ENCODE peak calls at places on chromosomes 7 and 10, in ten cellular contexts. S, J, C, M, Y, X, Z, R, Q and N are unnamed samples.

GRCh38 chr7:55534262-55534915 is 37.9 kb downstream of the VOPP1 start:
- DNase-seq in S (peak), J (no peak), C (no peak), M (peak), Y (no peak), X (peak), Z (no peak), R (no peak), Q (peak), N (no peak)

GRCh38 chr7:46559194-46559576 is 638.1 kb upstream of the IGFBP3 start:
- DNase-seq in S (no peak), J (no peak), C (no peak), M (no peak), Y (no peak), X (peak), Z (no peak), R (no peak), Q (no peak), N (no peak)

GRCh38 chr10:10589540-10589939 is 428.1 kb upstream of the CELF2 start:
- DNase-seq in S (no peak), J (no peak), C (no peak), M (no peak), Y (no peak), X (peak), Z (no peak), R (no peak), Q (peak), N (no peak)

GRCh38 chr10:113980408-113981087 is 63.1 kb upstream of the ADRB1 start:
- DNase-seq in S (no peak), J (no peak), C (no peak), M (no peak), Y (no peak), X (no peak), Z (no peak), R (no peak), Q (no peak), N (no peak)

GRCh38 chr10:132907901-132908620 is 34.3 kb downstream of the CFAP46 start:
- DNase-seq in S (no peak), J (no peak), C (no peak), M (no peak), Y (no peak), X (no peak), Z (no peak), R (no peak), Q (no peak), N (no peak)

GRCh38 chr7:140417456-140418155 is 13.7 kb downstream of the RAB19 start:
- DNase-seq in S (no peak), J (no peak), C (peak), M (no peak), Y (no peak), X (no peak), Z (no peak), R (no peak), Q (no peak), N (no peak)

GRCh38 chr7:150450491-150450992 is at the start of gene GIMAP8:
- DNase-seq in S (peak), J (peak), C (no peak), M (peak), Y (no peak), X (peak), Z (no peak), R (no peak), Q (peak), N (no peak)

GRCh38 chr7:81074406-81074805 is 155.6 kb upstream of the SEMA3C start:
- DNase-seq in S (no peak), J (no peak), C (no peak), M (no peak), Y (no peak), X (no peak), Z (no peak), R (peak), Q (no peak), N (no peak)

GRCh38 chr7:116588641-116589594 is 64.1 kb downstream of the CAV1 start:
- DNase-seq in S (no peak), J (no peak), C (peak), M (no peak), Y (peak), X (peak), Z (no peak), R (no peak), Q (no peak), N (no peak)

GRCh38 chr7:5491251-5492044 is 67.8 kb upstream of the TNRC18 start:
- DNase-seq in S (no peak), J (no peak), C (peak), M (no peak), Y (peak), X (peak), Z (no peak), R (no peak), Q (no peak), N (no peak)

GRCh38 chr7:128104109-128104742 is 73.0 kb upstream of the LRRC4 start:
- DNase-seq in S (no peak), J (no peak), C (no peak), M (no peak), Y (peak), X (peak), Z (peak), R (peak), Q (no peak), N (no peak)

GRCh38 chr10:4383683-4384082 is 442.3 kb upstream of the AKR1E2 start:
- DNase-seq in S (no peak), J (no peak), C (no peak), M (no peak), Y (no peak), X (peak), Z (no peak), R (no peak), Q (no peak), N (no peak)

GRCh38 chr10:131921191-131921590 is 20.4 kb downstream of the PPP2R2D start:
- DNase-seq in S (no peak), J (no peak), C (no peak), M (no peak), Y (no peak), X (no peak), Z (no peak), R (no peak), Q (no peak), N (no peak)

GRCh38 chr10:96130326-96130758 is 245 bp downstream of the ZNF518A start:
- DNase-seq in S (peak), J (peak), C (peak), M (peak), Y (peak), X (peak), Z (peak), R (no peak), Q (no peak), N (no peak)

GRCh38 chr10:121880842-121881423 is 46.9 kb downstream of the ATE1 start:
- DNase-seq in S (no peak), J (no peak), C (peak), M (no peak), Y (no peak), X (peak), Z (no peak), R (no peak), Q (no peak), N (no peak)

GRCh38 chr7:99665312-99665759 is 14.5 kb downstream of the CYP3A5 start:
- DNase-seq in S (no peak), J (no peak), C (no peak), M (peak), Y (no peak), X (no peak), Z (no peak), R (no peak), Q (no peak), N (no peak)

GRCh38 chr7:135933509-135934188 is 43.5 kb downstream of the MTPN start:
- DNase-seq in S (no peak), J (no peak), C (no peak), M (no peak), Y (no peak), X (no peak), Z (no peak), R (no peak), Q (no peak), N (no peak)

GRCh38 chr7:2108501-2109250 is 124.1 kb downstream of the MAD1L1 start:
- DNase-seq in S (no peak), J (no peak), C (no peak), M (no peak), Y (peak), X (no peak), Z (no peak), R (no peak), Q (no peak), N (no peak)

GRCh38 chr7:30733216-30733615 is 18.7 kb upstream of the INMT start:
- DNase-seq in S (no peak), J (no peak), C (no peak), M (no peak), Y (no peak), X (no peak), Z (no peak), R (no peak), Q (no peak), N (no peak)

GRCh38 chr7:945147-945555 is 9.3 kb downstream of the ADAP1 start:
- DNase-seq in S (no peak), J (no peak), C (no peak), M (no peak), Y (no peak), X (no peak), Z (no peak), R (no peak), Q (no peak), N (no peak)

GRCh38 chr10:112374724-112375541 is 1.0 kb downstream of the ACSL5 start:
- DNase-seq in S (no peak), J (peak), C (no peak), M (peak), Y (no peak), X (peak), Z (no peak), R (no peak), Q (no peak), N (no peak)

GRCh38 chr7:35691827-35692307 is 3.1 kb downstream of the HERPUD2 start:
- DNase-seq in S (no peak), J (no peak), C (no peak), M (peak), Y (no peak), X (peak), Z (no peak), R (peak), Q (no peak), N (no peak)

GRCh38 chr10:94361161-94361794 is 1.5 kb downstream of the NOC3L start:
- DNase-seq in S (no peak), J (no peak), C (no peak), M (no peak), Y (no peak), X (peak), Z (no peak), R (no peak), Q (peak), N (no peak)

GRCh38 chr10:60021324-60021723 is 115.0 kb upstream of the CCDC6 start:
- DNase-seq in S (no peak), J (no peak), C (no peak), M (no peak), Y (no peak), X (no peak), Z (no peak), R (no peak), Q (no peak), N (no peak)